ENCODE peak calls at places on chromosomes 11 and 22, in seven cellular contexts. P is upper lobe of right lung, H is NCI-H187, Z is neural progenitor cell, J is cerebellar cortex, S is RCC 7860, A is T-helper 1 cell. T is an unnamed sample.

GRCh38 chr11:120873966-120874365 is 149.9 kb upstream of the TBCEL start:
- DNase-seq in P (no peak), H (no peak), Z (no peak), J (no peak), S (no peak), A (no peak), T (no peak)

GRCh38 chr11:19935507-19935906 is 222.9 kb downstream of the NAV2 start:
- DNase-seq in P (no peak), H (no peak), Z (peak), J (no peak), S (no peak), A (no peak), T (no peak)

GRCh38 chr11:1226981-1227550 is 4.2 kb downstream of the MUC5B start:
- DNase-seq in P (no peak), H (no peak), Z (peak), J (no peak), S (no peak), A (no peak), T (no peak)

GRCh38 chr22:38137876-38138687 is 27.6 kb upstream of the BAIAP2L2 start:
- DNase-seq in P (peak), H (no peak), Z (no peak), J (no peak), S (no peak), A (no peak), T (no peak)

GRCh38 chr11:12087075-12087775 is 23.2 kb upstream of the MICAL2 start:
- DNase-seq in P (no peak), H (no peak), Z (no peak), J (peak), S (peak), A (peak), T (peak)

GRCh38 chr11:70474710-70475109 is 76.4 kb downstream of the CTTN start:
- DNase-seq in P (peak), H (no peak), Z (no peak), J (no peak), S (no peak), A (no peak), T (no peak)

GRCh38 chr11:92500463-92500862 is 275.8 kb downstream of the FAT3 start:
- DNase-seq in P (no peak), H (no peak), Z (no peak), J (no peak), S (no peak), A (no peak), T (no peak)

GRCh38 chr22:36478966-36479365 is 2.5 kb downstream of the TXN2 start:
- DNase-seq in P (no peak), H (no peak), Z (no peak), J (no peak), S (no peak), A (no peak), T (no peak)

GRCh38 chr11:79430280-79430679 is 10.6 kb downstream of the TENM4 start:
- DNase-seq in P (no peak), H (no peak), Z (no peak), J (no peak), S (no peak), A (no peak), T (no peak)

GRCh38 chr11:30561691-30562412 is 24.3 kb downstream of the MPPED2 start:
- DNase-seq in P (no peak), H (no peak), Z (no peak), J (no peak), S (no peak), A (no peak), T (no peak)

GRCh38 chr11:70212227-70212811 is 9.2 kb downstream of the FADD start:
- DNase-seq in P (no peak), H (no peak), Z (no peak), J (no peak), S (no peak), A (no peak), T (no peak)

GRCh38 chr11:64877390-64878222 is 815 bp downstream of the EHD1 start:
- DNase-seq in P (no peak), H (no peak), Z (peak), J (no peak), S (no peak), A (no peak), T (no peak)

GRCh38 chr11:102458531-102458930 is 6.0 kb upstream of the TMEM123 start:
- DNase-seq in P (no peak), H (no peak), Z (no peak), J (no peak), S (no peak), A (no peak), T (no peak)

GRCh38 chr11:120413480-120413879 is 77.3 kb downstream of the ARHGEF12 start:
- DNase-seq in P (no peak), H (no peak), Z (no peak), J (no peak), S (no peak), A (no peak), T (no peak)

GRCh38 chr11:105357146-105357545 is 217.6 kb upstream of the CARD18 start:
- DNase-seq in P (no peak), H (no peak), Z (no peak), J (no peak), S (no peak), A (no peak), T (no peak)

GRCh38 chr22:24289781-24290181 is 19.1 kb downstream of the SPECC1L start:
- DNase-seq in P (no peak), H (no peak), Z (peak), J (peak), S (peak), A (no peak), T (peak)

GRCh38 chr11:94671553-94672366 is 96.4 kb upstream of the AMOTL1 start:
- DNase-seq in P (no peak), H (no peak), Z (no peak), J (no peak), S (no peak), A (no peak), T (no peak)

GRCh38 chr11:126480410-126481302 is 125.2 kb downstream of the ST3GAL4 start:
- DNase-seq in P (peak), H (peak), Z (peak), J (peak), S (peak), A (peak), T (no peak)

GRCh38 chr11:68965901-68966868 is 14.6 kb downstream of the MRGPRD start:
- DNase-seq in P (peak), H (no peak), Z (no peak), J (peak), S (no peak), A (no peak), T (peak)

GRCh38 chr11:89736566-89736965 is 26.5 kb downstream of the TRIM77 start:
- DNase-seq in P (no peak), H (no peak), Z (no peak), J (no peak), S (no peak), A (no peak), T (no peak)

GRCh38 chr11:110298298-110298765 is 1.9 kb upstream of the RDX start:
- DNase-seq in P (no peak), H (no peak), Z (no peak), J (no peak), S (peak), A (no peak), T (no peak)

GRCh38 chr22:24319451-24319850 is 48.8 kb downstream of the SPECC1L start:
- DNase-seq in P (no peak), H (no peak), Z (no peak), J (no peak), S (no peak), A (no peak), T (no peak)

GRCh38 chr22:37983860-37984791 is at the start of gene SOX10:
- DNase-seq in P (no peak), H (no peak), Z (peak), J (no peak), S (no peak), A (no peak), T (no peak)

GRCh38 chr11:32118025-32118974 is 27.4 kb downstream of the RCN1 start:
- DNase-seq in P (no peak), H (no peak), Z (no peak), J (no peak), S (peak), A (no peak), T (no peak)

GRCh38 chr11:22089609-22090008 is 103.3 kb upstream of the ANO5 start:
- DNase-seq in P (no peak), H (no peak), Z (no peak), J (no peak), S (no peak), A (no peak), T (no peak)

GRCh38 chr22:33401291-33401690 is 343.1 kb upstream of the SYN3 start:
- DNase-seq in P (no peak), H (no peak), Z (no peak), J (no peak), S (peak), A (no peak), T (no peak)

GRCh38 chr11:2990617-2991476 is 1.3 kb downstream of the NAP1L4 start:
- DNase-seq in P (no peak), H (no peak), Z (peak), J (peak), S (no peak), A (no peak), T (no peak)

GRCh38 chr11:128040603-128041002 is 546.8 kb downstream of the ETS1 start:
- DNase-seq in P (no peak), H (no peak), Z (no peak), J (no peak), S (no peak), A (no peak), T (no peak)

GRCh38 chr11:43992834-43993637 is 50.6 kb downstream of the C11orf96 start:
- DNase-seq in P (no peak), H (no peak), Z (no peak), J (no peak), S (no peak), A (no peak), T (no peak)

GRCh38 chr11:11296434-11296833 is 56.6 kb downstream of the CSNK2A3 start:
- DNase-seq in P (no peak), H (peak), Z (no peak), J (no peak), S (no peak), A (no peak), T (no peak)

GRCh38 chr11:69718147-69718546 is 14.3 kb upstream of the FGF19 start:
- DNase-seq in P (no peak), H (peak), Z (peak), J (peak), S (peak), A (no peak), T (no peak)

GRCh38 chr22:36977401-36977861 is 41.8 kb downstream of the TST start:
- DNase-seq in P (peak), H (no peak), Z (peak), J (peak), S (no peak), A (peak), T (no peak)

GRCh38 chr11:66854729-66855211 is 2.1 kb upstream of the LRFN4 start:
- DNase-seq in P (peak), H (no peak), Z (no peak), J (no peak), S (no peak), A (no peak), T (no peak)

GRCh38 chr11:240315-240714 is 3.5 kb downstream of the PSMD13 start:
- DNase-seq in P (no peak), H (no peak), Z (no peak), J (no peak), S (no peak), A (no peak), T (no peak)

GRCh38 chr11:128621491-128622136 is 34.3 kb upstream of the ETS1 start:
- DNase-seq in P (no peak), H (no peak), Z (no peak), J (no peak), S (no peak), A (no peak), T (no peak)

GRCh38 chr22:40196628-40197027 is 18.9 kb downstream of the TNRC6B start:
- DNase-seq in P (no peak), H (no peak), Z (no peak), J (no peak), S (peak), A (no peak), T (no peak)

GRCh38 chr22:48084041-48084748 is 1321.7 kb downstream of the TBC1D22A start:
- DNase-seq in P (peak), H (no peak), Z (peak), J (no peak), S (no peak), A (no peak), T (no peak)

GRCh38 chr11:27013741-27014415 is 20.0 kb downstream of the FIBIN start:
- DNase-seq in P (no peak), H (no peak), Z (no peak), J (no peak), S (no peak), A (no peak), T (no peak)

GRCh38 chr11:67584205-67584880 is 731 bp downstream of the GSTP1 start:
- DNase-seq in P (peak), H (no peak), Z (peak), J (peak), S (no peak), A (no peak), T (no peak)

GRCh38 chr11:129856036-129856435 is 39.3 kb downstream of the NFRKB start:
- DNase-seq in P (no peak), H (no peak), Z (no peak), J (no peak), S (no peak), A (no peak), T (no peak)

T was measured in cerebellar nuclear complex.